ENCODE peak calls at places on chromosomes 11 and 22, in seven cellular contexts. T is heart left ventricle, V is Caco-2, A is HFF-Myc, U is RWPE1, R is mucosa of descending colon, M is fibroblast of mammary gland. F is an unnamed sample.

GRCh38 chr22:46027219-46028068 is 50.5 kb upstream of the WNT7B start:
- DNase-seq in T (peak), V (peak), A (no peak), U (no peak), R (peak), M (no peak), F (no peak)

GRCh38 chr22:20268350-20269012 is 363 bp upstream of the RTN4R start:
- DNase-seq in T (peak), V (peak), A (no peak), U (peak), R (peak), M (peak), F (peak)

GRCh38 chr11:67674442-67674871 is at the start of gene ALDH3B2:
- DNase-seq in T (no peak), V (peak), A (no peak), U (peak), R (peak), M (no peak), F (no peak)

GRCh38 chr11:70660889-70661197 is 262.5 kb downstream of the CTTN start:
- DNase-seq in T (no peak), V (no peak), A (no peak), U (no peak), R (no peak), M (no peak), F (no peak)

GRCh38 chr11:57426439-57426753 is 525 bp downstream of the SLC43A3 start:
- DNase-seq in T (no peak), V (no peak), A (no peak), U (no peak), R (no peak), M (no peak), F (no peak)

GRCh38 chr11:70020336-70021214 is 57.5 kb upstream of the ANO1 start:
- DNase-seq in T (peak), V (peak), A (no peak), U (no peak), R (no peak), M (peak), F (no peak)

GRCh38 chr22:24140357-24140756 is 40.9 kb upstream of the SUSD2 start:
- DNase-seq in T (no peak), V (no peak), A (no peak), U (no peak), R (no peak), M (no peak), F (no peak)

GRCh38 chr11:117187428-117187798 is 8.9 kb downstream of the SIDT2 start:
- DNase-seq in T (peak), V (no peak), A (no peak), U (no peak), R (no peak), M (no peak), F (peak)

GRCh38 chr11:44507896-44508440 is 57.5 kb upstream of the CD82 start:
- DNase-seq in T (no peak), V (no peak), A (no peak), U (no peak), R (no peak), M (no peak), F (no peak)

GRCh38 chr22:31091106-31091975 is 10.2 kb downstream of the SMTN start:
- DNase-seq in T (no peak), V (no peak), A (no peak), U (no peak), R (no peak), M (no peak), F (no peak)

GRCh38 chr11:70471254-70471653 is 72.9 kb downstream of the CTTN start:
- DNase-seq in T (no peak), V (peak), A (no peak), U (peak), R (peak), M (peak), F (no peak)

GRCh38 chr11:126159719-126160344 is 51.6 kb downstream of the RPUSD4 start:
- DNase-seq in T (no peak), V (no peak), A (no peak), U (no peak), R (no peak), M (no peak), F (no peak)
- TF ChIP-seq CTCF in T (no peak), V (no peak), A (no peak), U (no peak), R (no peak), M (no peak), F (no peak)

GRCh38 chr11:115528217-115528616 is 24.0 kb upstream of the CADM1 start:
- DNase-seq in T (peak), V (no peak), A (no peak), U (no peak), R (no peak), M (no peak), F (no peak)

GRCh38 chr11:115527534-115528125 is 23.4 kb upstream of the CADM1 start:
- DNase-seq in T (no peak), V (peak), A (no peak), U (no peak), R (peak), M (no peak), F (no peak)

GRCh38 chr11:115535781-115536180 is 31.6 kb upstream of the CADM1 start:
- DNase-seq in T (no peak), V (no peak), A (no peak), U (no peak), R (no peak), M (no peak), F (no peak)

GRCh38 chr11:115525600-115526006 is 21.4 kb upstream of the CADM1 start:
- DNase-seq in T (no peak), V (no peak), A (no peak), U (no peak), R (no peak), M (no peak), F (no peak)

DNA sequence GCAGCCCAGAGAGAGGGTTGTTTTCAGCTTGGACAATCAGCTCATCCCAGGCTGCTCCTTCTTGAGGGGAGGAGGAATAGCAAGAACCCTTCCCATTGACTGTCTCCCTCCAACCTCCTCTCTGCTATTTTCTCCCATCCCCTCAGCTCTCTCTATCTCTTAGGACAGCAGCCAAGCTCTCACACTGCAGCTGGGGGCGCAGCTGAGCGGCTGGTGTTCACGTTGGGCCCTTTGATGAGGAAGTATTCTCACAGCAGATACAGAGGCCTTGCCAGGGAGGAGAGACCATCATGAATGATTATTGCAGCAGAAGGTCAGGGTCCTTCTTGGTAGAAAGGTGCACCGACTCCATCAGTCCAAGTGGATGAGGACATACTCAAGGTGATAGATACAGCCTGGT is 26.5 kb upstream of the CADM1 start:
- DNase-seq in T (no peak), V (no peak), A (no peak), U (no peak), R (no peak), M (no peak), F (no peak)
- TF ChIP-seq CTCF in T (peak), V (no peak), A (no peak), U (no peak), R (no peak), M (no peak), F (no peak)

GRCh38 chr22:50245214-50246072 is 620 bp upstream of the TUBGCP6 start:
- DNase-seq in T (no peak), V (no peak), A (no peak), U (no peak), R (no peak), M (no peak), F (no peak)

GRCh38 chr22:50248192-50249084 is 2.6 kb downstream of the HDAC10 start:
- DNase-seq in T (no peak), V (no peak), A (no peak), U (no peak), R (no peak), M (no peak), F (no peak)

GRCh38 chr22:50247748-50248147 is 2.9 kb upstream of the TUBGCP6 start:
- DNase-seq in T (no peak), V (no peak), A (no peak), U (peak), R (peak), M (peak), F (no peak)

GRCh38 chr22:50244420-50245213 is at the start of gene TUBGCP6:
- DNase-seq in T (peak), V (peak), A (peak), U (peak), R (peak), M (peak), F (peak)

DNA sequence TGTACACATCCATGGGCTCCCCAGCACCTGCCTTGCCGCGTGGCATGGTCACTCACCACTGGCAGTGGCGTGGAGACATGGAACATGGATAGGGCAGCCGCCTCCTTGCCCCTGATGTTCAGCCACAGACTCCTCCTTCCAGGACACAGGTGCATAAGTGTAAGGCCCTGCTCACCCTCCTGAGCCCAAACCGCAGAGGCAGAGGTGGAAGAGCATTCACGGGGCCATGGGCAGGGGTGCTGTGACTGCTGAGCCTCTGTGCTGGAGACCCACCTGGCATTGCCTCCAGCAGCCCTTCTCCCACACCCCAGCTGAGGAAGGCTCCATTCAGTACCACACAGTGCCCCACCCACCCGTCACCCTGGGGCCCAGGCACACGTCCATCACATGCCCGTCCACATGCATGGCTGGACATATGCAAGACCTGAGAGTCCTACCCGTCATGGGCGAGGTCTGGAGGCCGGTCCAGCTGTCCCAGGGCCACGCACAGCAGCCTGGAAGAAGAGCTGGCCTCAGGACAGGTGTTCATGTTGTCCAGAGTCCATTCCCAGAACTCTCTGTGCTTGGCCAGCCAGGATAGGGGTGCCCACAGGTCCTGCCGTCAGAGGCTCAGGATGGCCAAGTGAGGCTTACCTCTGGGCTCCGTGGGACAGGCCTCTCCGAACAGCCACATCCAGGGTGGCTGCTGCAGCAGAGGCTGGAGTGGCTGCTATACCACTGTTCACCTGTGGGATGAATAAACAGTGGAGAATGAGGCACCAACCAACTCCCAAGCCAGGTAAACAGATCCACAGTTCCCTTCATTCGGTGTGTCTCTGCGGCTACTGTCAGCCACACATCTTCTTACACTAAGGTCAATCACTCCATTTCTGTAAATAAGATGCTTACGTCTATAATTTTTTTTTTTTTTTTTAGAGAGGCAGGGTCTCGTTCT is 1.7 kb upstream of the TUBGCP6 start:
- DNase-seq in T (no peak), V (no peak), A (no peak), U (no peak), R (no peak), M (no peak), F (no peak)
- TF ChIP-seq CTCF in T (no peak), V (no peak), A (no peak), U (no peak), R (no peak), M (no peak), F (peak)

DNA sequence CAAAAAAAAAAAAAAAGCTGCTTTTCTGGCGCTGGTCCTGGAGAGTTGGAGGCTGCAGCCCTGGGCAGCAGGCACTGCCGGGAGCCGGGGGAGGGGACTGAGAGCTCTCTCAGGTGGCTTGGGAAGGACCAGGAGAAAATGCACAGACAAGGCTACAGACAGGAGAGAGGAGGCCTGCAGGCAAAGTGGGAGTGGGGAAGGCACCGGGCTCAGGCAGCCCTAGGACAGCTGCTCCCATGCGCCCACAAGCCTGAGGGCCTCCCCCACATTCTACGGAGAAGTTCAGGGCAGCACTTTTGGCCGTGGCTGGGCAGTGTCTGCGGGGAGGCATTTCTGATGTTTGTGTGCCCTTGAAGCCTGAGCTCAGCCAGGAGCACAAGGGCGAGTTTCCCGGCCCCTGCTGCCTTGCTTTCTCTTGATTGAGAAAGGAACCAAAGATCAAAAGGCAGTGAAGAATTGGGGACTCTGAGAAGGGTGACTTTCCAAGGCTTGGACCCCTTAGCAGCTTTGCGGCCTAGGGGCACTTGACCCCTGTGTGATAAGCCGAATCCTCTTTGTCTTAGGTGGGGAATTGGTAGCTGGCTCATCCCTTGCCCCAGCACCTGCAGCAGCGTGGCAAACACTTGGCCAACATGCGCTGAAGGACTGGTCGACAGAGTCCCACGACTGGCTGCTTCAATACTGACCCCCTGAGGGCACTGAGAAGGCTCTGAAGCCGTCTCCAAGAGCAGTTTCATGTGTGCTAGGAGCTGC is 35.3 kb downstream of the PPM1F start:
- DNase-seq in T (no peak), V (no peak), A (no peak), U (no peak), R (no peak), M (no peak), F (no peak)
- TF ChIP-seq CTCF in T (no peak), V (no peak), A (no peak), U (no peak), R (no peak), M (no peak), F (no peak)

DNA sequence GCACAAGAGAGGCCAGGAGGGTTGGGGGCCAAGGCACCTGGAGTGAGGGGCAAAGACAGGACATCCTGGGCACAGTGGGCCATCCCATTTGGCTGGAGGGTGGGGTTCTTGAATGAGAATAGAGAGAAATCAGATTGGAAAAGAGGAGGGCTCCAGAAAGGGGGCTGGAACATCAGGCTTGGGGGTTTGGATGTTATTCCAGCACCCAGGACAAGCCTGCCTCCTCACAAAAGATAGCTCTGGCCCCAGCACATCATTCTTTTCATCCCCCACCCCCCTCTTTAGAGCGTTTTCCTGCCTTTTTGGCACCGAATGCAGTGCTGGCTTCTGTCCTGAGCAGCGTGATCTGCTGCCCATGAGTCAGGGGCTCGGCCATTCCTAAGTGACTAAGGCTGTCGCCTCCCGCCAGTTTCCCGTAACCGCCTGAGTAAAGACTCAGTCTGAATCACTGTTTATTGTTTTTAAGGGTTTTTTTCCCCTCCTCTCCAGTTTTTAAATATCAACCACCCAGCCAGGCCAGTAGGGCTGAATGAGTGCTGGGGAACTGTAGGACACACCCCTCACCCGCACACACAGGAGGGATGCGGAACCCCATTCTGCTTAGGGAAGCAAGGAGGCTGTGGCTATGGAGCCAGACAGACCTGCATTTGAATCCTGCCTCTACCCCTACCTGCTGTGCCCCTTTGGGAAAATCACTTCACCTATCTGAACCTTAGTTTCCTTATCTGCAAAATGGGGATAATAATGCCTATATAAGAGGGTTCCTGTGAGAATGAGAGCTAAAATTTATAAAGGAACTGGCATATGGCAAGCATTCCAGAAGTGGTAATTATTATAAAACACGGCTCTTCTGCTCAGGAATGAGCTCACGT is 32.4 kb upstream of the NAV2 start:
- DNase-seq in T (peak), V (no peak), A (peak), U (peak), R (peak), M (peak), F (no peak)
- TF ChIP-seq CTCF in T (no peak), V (no peak), A (no peak), U (no peak), R (no peak), M (peak), F (no peak)

DNA sequence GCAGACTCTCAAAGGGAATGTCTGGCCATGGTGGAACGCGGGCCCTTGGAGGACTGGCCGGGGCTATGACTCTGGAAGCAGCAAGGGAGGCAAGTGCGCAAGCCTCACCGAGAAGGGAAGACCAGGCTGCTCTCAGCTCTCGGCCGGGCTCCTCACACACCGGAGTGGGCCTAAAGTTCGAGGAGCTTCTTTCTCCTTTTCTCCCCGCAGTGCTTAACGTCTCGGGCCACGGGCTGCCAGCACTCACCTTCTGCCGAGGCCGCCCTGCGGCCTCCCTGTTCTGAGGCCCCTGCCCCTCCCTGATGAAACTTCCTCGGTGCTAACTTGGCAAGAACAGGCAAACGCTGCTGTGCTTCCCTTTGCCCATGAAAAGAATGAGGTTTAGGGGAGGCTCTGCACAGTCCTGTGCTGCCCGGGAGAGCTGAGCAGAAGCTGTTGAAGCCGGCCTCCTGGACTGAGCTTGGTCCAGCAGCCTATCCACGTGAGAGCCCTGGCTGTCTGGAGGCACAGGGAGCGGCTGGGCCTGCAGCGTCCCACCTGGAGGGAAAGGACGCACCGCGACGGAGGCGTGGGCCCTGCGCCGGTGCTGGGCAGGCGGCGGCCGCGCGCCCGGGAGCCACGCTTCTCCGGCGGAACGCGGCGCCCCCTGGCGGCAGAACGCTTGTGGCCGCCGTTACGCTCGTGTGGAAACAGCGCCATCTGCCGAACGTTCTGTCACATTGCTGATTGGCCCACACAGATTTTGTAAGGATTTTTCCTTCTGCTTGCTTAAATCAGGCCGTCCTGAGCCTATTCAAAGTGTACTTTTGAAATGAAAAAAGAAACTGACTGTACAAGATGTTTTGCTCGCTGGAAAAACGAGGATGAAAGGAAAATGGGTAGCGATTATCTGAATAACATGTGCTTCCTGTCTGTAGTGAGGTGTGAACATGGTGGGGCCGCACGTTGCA is 65.0 kb upstream of the TMEM45B start:
- DNase-seq in T (peak), V (peak), A (peak), U (peak), R (peak), M (peak), F (peak)
- TF ChIP-seq CTCF in T (peak), V (peak), A (peak), U (peak), R (peak), M (peak), F (peak)

GRCh38 chr22:37282385-37282677 is at the start of gene CYTH4:
- DNase-seq in T (peak), V (no peak), A (no peak), U (peak), R (peak), M (no peak), F (no peak)

GRCh38 chr22:37284126-37284806 is 2.0 kb downstream of the CYTH4 start:
- DNase-seq in T (no peak), V (no peak), A (no peak), U (no peak), R (no peak), M (no peak), F (no peak)

GRCh38 chr22:37281646-37282384 is 493 bp upstream of the CYTH4 start:
- DNase-seq in T (no peak), V (no peak), A (no peak), U (no peak), R (no peak), M (no peak), F (no peak)

GRCh38 chr22:37284807-37285355 is 2.6 kb downstream of the CYTH4 start:
- DNase-seq in T (peak), V (no peak), A (no peak), U (no peak), R (peak), M (no peak), F (no peak)

GRCh38 chr22:37283393-37283937 is 1.2 kb downstream of the CYTH4 start:
- DNase-seq in T (no peak), V (no peak), A (no peak), U (no peak), R (peak), M (no peak), F (no peak)
- TF ChIP-seq CTCF in T (no peak), V (peak), A (peak), U (no peak), R (no peak), M (peak), F (no peak)

GRCh38 chr11:12761029-12761428 is 86.8 kb downstream of the TEAD1 start:
- DNase-seq in T (no peak), V (no peak), A (no peak), U (peak), R (no peak), M (peak), F (no peak)
- TF ChIP-seq CTCF in T (peak), V (no peak), A (peak), U (no peak), R (no peak), M (peak), F (peak)